ENCODE peak calls at places on chromosomes 3 and 15, in eight cellular contexts. A is IMR-90, L is AG04449, Z is transverse colon, B is SJCRH30, E is HL-60, I is epithelial cell of esophagus, N is fibroblast of pulmonary artery. C is an unnamed sample.
A peak's percentile ranks its signal among the peaks of the same experiment; 100 is the strongest.

GRCh38 chr15:57458255-57458850 is 82.0 kb downstream of the CGNL1 start:
- DNase-seq in Z (no peak), E (no peak), N (peak; percentile 84), L (no peak), B (no peak), I (no peak), A (no peak), C (no peak)

GRCh38 chr3:176275538-176275937 is 921.7 kb downstream of the TBL1XR1 start:
- DNase-seq in L (no peak), Z (no peak), E (no peak), I (no peak), A (no peak), N (no peak), B (no peak), C (no peak)

GRCh38 chr15:42375252-42375651 is 16.0 kb downstream of the CAPN3 start:
- DNase-seq in A (no peak), E (no peak), B (no peak), I (no peak), N (no peak), L (no peak), Z (no peak), C (no peak)

GRCh38 chr3:153079386-153079785 is 82.6 kb upstream of the RAP2B start:
- DNase-seq in B (no peak), Z (no peak), A (no peak), I (no peak), L (no peak), E (no peak), N (no peak), C (no peak)

GRCh38 chr3:152909180-152909883 is 74.4 kb downstream of the P2RY1 start:
- DNase-seq in I (peak; percentile 24), N (peak; percentile 72), A (peak; percentile 0), E (no peak), Z (no peak), B (no peak), L (no peak), C (peak; percentile 52)

GRCh38 chr15:41983221-41983620 is 10.9 kb upstream of the EHD4 start:
- DNase-seq in N (no peak), Z (no peak), I (no peak), A (no peak), B (no peak), E (no peak), L (no peak), C (no peak)

GRCh38 chr3:159837725-159838124 is 150.9 kb upstream of the IL12A start:
- DNase-seq in N (no peak), L (no peak), A (no peak), B (no peak), I (peak; percentile 69), E (no peak), Z (no peak), C (no peak)

GRCh38 chr15:75661041-75661778 is 13.5 kb downstream of the SNX33 start:
- DNase-seq in Z (peak; percentile 83), A (peak; percentile 91), I (peak; percentile 99), B (peak; percentile 29), E (no peak), N (peak; percentile 93), L (peak; percentile 83), C (peak; percentile 98)

GRCh38 chr3:160676547-160677303 is at the start of gene ARL14:
- DNase-seq in L (no peak), Z (peak; percentile 48), N (peak; percentile 45), A (peak; percentile 68), B (no peak), I (peak; percentile 97), E (no peak), C (peak; percentile 71)

GRCh38 chr3:167837430-167837829 is 101.9 kb downstream of the SERPINI1 start:
- DNase-seq in E (no peak), Z (no peak), B (no peak), A (no peak), I (peak; percentile 23), L (no peak), N (peak; percentile 7), C (no peak)

GRCh38 chr3:66153471-66153870 is 67.3 kb upstream of the SLC25A26 start:
- DNase-seq in E (no peak), A (no peak), B (no peak), I (no peak), L (no peak), N (peak; percentile 6), Z (no peak), C (peak; percentile 52)

GRCh38 chr3:114450008-114450596 is 156.3 kb downstream of the TIGIT start:
- DNase-seq in Z (no peak), E (no peak), B (no peak), N (no peak), A (no peak), L (no peak), I (peak; percentile 18), C (no peak)

GRCh38 chr3:114453296-114453888 is 159.6 kb downstream of the TIGIT start:
- DNase-seq in N (no peak), A (no peak), B (no peak), E (no peak), L (no peak), I (no peak), Z (no peak), C (no peak)

GRCh38 chr3:114452176-114452744 is 158.4 kb downstream of the TIGIT start:
- DNase-seq in Z (no peak), B (no peak), E (no peak), L (no peak), N (no peak), A (peak; percentile 4), I (no peak), C (no peak)

GRCh38 chr3:114451051-114451451 is 157.2 kb downstream of the TIGIT start:
- DNase-seq in L (no peak), I (no peak), Z (no peak), B (no peak), N (no peak), A (no peak), E (no peak), C (peak; percentile 28)

DNA sequence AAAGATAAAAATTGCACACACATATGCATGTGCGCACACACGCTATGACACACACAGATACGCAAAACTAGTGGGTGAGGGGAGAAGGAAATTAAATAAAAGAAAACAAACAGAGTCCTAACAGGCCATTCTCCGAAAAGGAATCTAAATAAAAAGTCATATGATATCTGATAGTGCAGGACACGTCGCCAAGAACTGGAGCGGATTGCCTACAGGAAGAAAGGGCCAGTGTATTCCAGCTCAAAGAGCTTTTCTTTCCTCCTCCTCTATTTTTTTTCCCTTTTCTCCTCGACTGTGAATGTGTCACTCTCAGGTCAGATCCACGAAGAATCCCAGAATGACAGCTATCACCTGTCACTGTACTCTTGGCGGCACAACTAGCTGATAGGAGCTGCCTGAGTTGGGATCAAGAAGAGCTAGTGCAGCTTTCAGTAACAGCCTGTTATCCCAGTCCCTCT is 157.8 kb downstream of the TIGIT start:
- DNase-seq in B (no peak), Z (peak; percentile 11), L (no peak), E (no peak), N (peak; percentile 39), I (no peak), A (peak; percentile 74), C (peak; percentile 43)
- H3K4me3 ChIP-seq in B (peak overlapping the region; percentile 39), Z (no peak overlapping the region), L (no peak overlapping the region), E (no peak overlapping the region), N (peak overlapping the region; percentile 6), I (no peak overlapping the region), A (peak overlapping the region; percentile 18), C (peak overlapping the region; percentile 59)

GRCh38 chr3:46612324-46612723 is at the start of gene FAM240A:
- DNase-seq in Z (no peak), N (peak; percentile 13), B (no peak), A (no peak), E (no peak), I (no peak), L (no peak), C (peak; percentile 62)

GRCh38 chr3:46613313-46614005 is 1.1 kb downstream of the FAM240A start:
- DNase-seq in E (no peak), N (no peak), I (no peak), Z (no peak), B (no peak), L (no peak), A (no peak), C (no peak)

GRCh38 chr3:46617941-46618340 is 5.6 kb downstream of the FAM240A start:
- DNase-seq in I (no peak), L (no peak), A (no peak), B (no peak), E (no peak), Z (no peak), N (no peak), C (no peak)

GRCh38 chr3:46615050-46615449 is 2.7 kb downstream of the FAM240A start:
- DNase-seq in L (no peak), Z (no peak), N (no peak), B (no peak), E (no peak), A (no peak), I (no peak), C (no peak)

DNA sequence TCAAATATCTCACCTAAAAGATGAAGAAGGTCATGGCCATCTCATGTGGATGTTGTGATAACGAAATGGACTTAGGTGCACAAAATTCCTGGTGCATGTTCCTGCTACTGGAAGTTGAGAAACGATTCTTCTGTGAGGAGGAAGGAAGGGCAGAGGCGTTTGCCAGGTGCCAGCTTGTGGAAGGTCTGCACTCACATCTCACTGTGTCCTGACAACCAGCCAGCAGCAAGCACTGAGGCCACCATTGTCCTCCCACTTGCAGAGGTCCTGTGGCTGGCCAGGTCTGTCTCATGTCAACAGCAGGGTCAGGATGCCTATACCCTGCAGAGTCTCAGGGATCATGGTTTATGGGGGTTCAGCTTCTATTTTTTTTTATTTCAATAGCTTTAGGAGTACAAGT is 3.7 kb downstream of the FAM240A start:
- DNase-seq in A (no peak), Z (no peak), L (no peak), B (no peak), I (no peak), E (no peak), N (no peak), C (no peak)
- H3K4me3 ChIP-seq in A (no peak overlapping the region), Z (no peak overlapping the region), L (no peak overlapping the region), B (no peak overlapping the region), I (no peak overlapping the region), E (no peak overlapping the region), N (no peak overlapping the region), C (no peak overlapping the region)

GRCh38 chr15:92733090-92733933 is 77.7 kb upstream of the FAM174B start:
- DNase-seq in B (no peak), A (no peak), E (peak; percentile 50), I (no peak), N (no peak), Z (no peak), L (no peak), C (peak; percentile 36)

DNA sequence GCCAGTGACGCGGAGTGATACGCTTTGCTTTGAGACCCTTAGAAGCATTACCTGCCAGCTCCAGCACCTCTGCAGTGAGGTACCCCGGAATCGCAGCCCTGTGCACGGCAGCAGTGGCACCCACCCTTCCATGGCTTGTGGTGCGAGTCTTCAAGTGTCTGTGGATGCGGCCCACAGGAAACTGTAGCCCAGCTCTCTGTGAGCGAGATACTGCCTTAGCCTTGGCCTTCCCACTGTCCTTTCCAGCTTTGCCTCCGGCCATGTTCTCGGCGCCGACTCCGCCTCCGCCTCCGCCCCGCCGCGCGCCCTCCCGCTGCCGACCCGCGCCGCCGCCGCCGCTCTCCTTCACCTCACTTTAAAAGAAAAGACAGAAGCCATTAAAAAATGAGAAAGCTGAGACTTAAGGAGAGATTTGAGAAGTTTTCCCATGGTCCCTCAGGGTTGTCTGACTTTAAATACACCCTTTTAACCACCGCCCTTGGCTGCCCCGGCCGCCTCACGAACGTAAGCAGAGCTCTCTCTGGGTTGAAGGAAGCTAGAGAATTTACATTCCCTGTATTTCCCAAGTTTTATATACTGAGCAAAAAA is 78.5 kb upstream of the FAM174B start:
- DNase-seq in E (peak; percentile 15), I (no peak), B (no peak), Z (no peak), N (peak; percentile 39), A (peak; percentile 11), L (no peak), C (peak; percentile 62)
- H3K4me3 ChIP-seq in E (peak overlapping the region; percentile 35), I (peak overlapping the region; percentile 31), B (peak overlapping the region; percentile 29), Z (peak overlapping the region; percentile 23), N (peak overlapping the region; percentile 50), A (peak overlapping the region; percentile 45), L (peak overlapping the region; percentile 40), C (peak overlapping the region; percentile 77)

GRCh38 chr3:46370784-46371183 is at the start of gene CCR5:
- DNase-seq in N (no peak), Z (no peak), B (no peak), E (no peak), L (no peak), I (no peak), A (no peak), C (no peak)
- H3K4me3 ChIP-seq in N (no peak within 1 kb of the TSS), Z (no peak within 1 kb of the TSS), B (no peak within 1 kb of the TSS), E (no peak within 1 kb of the TSS), L (no peak within 1 kb of the TSS), I (no peak within 1 kb of the TSS), A (no peak within 1 kb of the TSS), C (no peak within 1 kb of the TSS)

C was measured in GM23248.